ENCODE peak calls at places on chromosomes 13 and 19, in four cellular contexts. One of them, this sample, is unnamed.

GRCh38 chr19:16225279-16226183 is 27.8 kb downstream of the AP1M1 start:
- DNase-seq in GM12878: no peak
- DNase-seq in HepG2: no peak
- DNase-seq in K562: no peak
- DNase-seq in this sample: no peak

GRCh38 chr19:23273022-23273593 is 22.9 kb upstream of the ZNF724 start:
- DNase-seq in HepG2: no peak
- DNase-seq in K562: no peak
- DNase-seq in GM12878: no peak
- DNase-seq in this sample: no peak

GRCh38 chr19:17751103-17751911 is at the start of gene FCHO1:
- DNase-seq in GM12878: peak; percentile 87
- DNase-seq in K562: peak; percentile 91
- DNase-seq in HepG2: peak; percentile 45
- DNase-seq in this sample: peak; percentile 58

GRCh38 chr13:36543671-36544070 is 111.4 kb downstream of the CCNA1 start:
- DNase-seq in GM12878: no peak
- DNase-seq in HepG2: no peak
- DNase-seq in K562: no peak
- DNase-seq in this sample: no peak

GRCh38 chr13:41609828-41610227 is 152.5 kb downstream of the RGCC start:
- DNase-seq in HepG2: no peak
- DNase-seq in GM12878: no peak
- DNase-seq in K562: no peak
- DNase-seq in this sample: no peak

GRCh38 chr13:67934615-67935330 is 704.6 kb upstream of the PCDH9 start:
- DNase-seq in GM12878: no peak
- DNase-seq in HepG2: no peak
- DNase-seq in K562: no peak
- DNase-seq in this sample: no peak

GRCh38 chr13:44373601-44374347 is at the start of gene SERP2:
- DNase-seq in K562: no peak
- DNase-seq in GM12878: no peak
- DNase-seq in HepG2: no peak
- DNase-seq in this sample: no peak

GRCh38 chr13:46687810-46688209 is 109.2 kb downstream of the ESD start:
- DNase-seq in K562: peak; percentile 54
- DNase-seq in GM12878: no peak
- DNase-seq in HepG2: peak; percentile 80
- DNase-seq in this sample: no peak

GRCh38 chr19:888615-889385 is 4.2 kb downstream of the MED16 start:
- DNase-seq in K562: peak; percentile 87
- DNase-seq in GM12878: no peak
- DNase-seq in HepG2: no peak
- DNase-seq in this sample: no peak

GRCh38 chr19:14686411-14686810 is 3.4 kb upstream of the ZNF333 start:
- DNase-seq in GM12878: no peak
- DNase-seq in HepG2: peak; percentile 8
- DNase-seq in K562: peak; percentile 48
- DNase-seq in this sample: no peak

GRCh38 chr13:65555973-65556372 is 1674.2 kb downstream of the PCDH9 start:
- DNase-seq in GM12878: no peak
- DNase-seq in K562: no peak
- DNase-seq in HepG2: no peak
- DNase-seq in this sample: no peak

GRCh38 chr13:90238433-90238832 is 1109.1 kb upstream of the MIR17HG start:
- DNase-seq in GM12878: no peak
- DNase-seq in HepG2: no peak
- DNase-seq in K562: no peak
- DNase-seq in this sample: no peak

GRCh38 chr13:28493740-28494536 is 990 bp downstream of the FLT1 start:
- DNase-seq in GM12878: no peak
- DNase-seq in K562: no peak
- DNase-seq in HepG2: no peak
- DNase-seq in this sample: peak; percentile 18

GRCh38 chr13:32019612-32020233 is 11.9 kb upstream of the FRY start:
- DNase-seq in HepG2: peak; percentile 73
- DNase-seq in K562: peak; percentile 28
- DNase-seq in GM12878: peak; percentile 17
- DNase-seq in this sample: peak; percentile 23

GRCh38 chr19:4367781-4368127 is 24.4 kb downstream of the MPND start:
- DNase-seq in K562: no peak
- DNase-seq in GM12878: no peak
- DNase-seq in HepG2: no peak
- DNase-seq in this sample: no peak

GRCh38 chr13:99197257-99197651 is 3.4 kb upstream of the UBAC2 start:
- DNase-seq in K562: no peak
- DNase-seq in GM12878: no peak
- DNase-seq in HepG2: no peak
- DNase-seq in this sample: no peak

GRCh38 chr13:36920612-36921185 is 661 bp upstream of the SMAD9 start:
- DNase-seq in GM12878: no peak
- DNase-seq in K562: no peak
- DNase-seq in HepG2: no peak
- DNase-seq in this sample: no peak

GRCh38 chr13:101576977-101577376 is 124.5 kb downstream of the ITGBL1 start:
- DNase-seq in HepG2: peak; percentile 69
- DNase-seq in GM12878: no peak
- DNase-seq in K562: no peak
- DNase-seq in this sample: no peak

GRCh38 chr13:29490561-29490960 is 104.9 kb downstream of the SLC7A1 start:
- DNase-seq in GM12878: no peak
- DNase-seq in K562: no peak
- DNase-seq in HepG2: no peak
- DNase-seq in this sample: no peak

GRCh38 chr13:98509271-98510155 is 67.4 kb downstream of the STK24 start:
- DNase-seq in HepG2: peak; percentile 30
- DNase-seq in GM12878: peak; percentile 79
- DNase-seq in K562: peak; percentile 93
- DNase-seq in this sample: no peak

GRCh38 chr19:56141416-56141992 is 417 bp downstream of the ZNF444 start:
- DNase-seq in K562: peak; percentile 29
- DNase-seq in GM12878: no peak
- DNase-seq in HepG2: no peak
- DNase-seq in this sample: peak; percentile 58

GRCh38 chr19:46755853-46756543 is 9.7 kb upstream of the STRN4 start:
- DNase-seq in GM12878: no peak
- DNase-seq in K562: no peak
- DNase-seq in HepG2: no peak
- DNase-seq in this sample: no peak

GRCh38 chr19:46755077-46755852 is 9.0 kb upstream of the STRN4 start:
- DNase-seq in GM12878: no peak
- DNase-seq in K562: no peak
- DNase-seq in HepG2: no peak
- DNase-seq in this sample: no peak

GRCh38 chr19:46756544-46756888 is 10.3 kb upstream of the STRN4 start:
- DNase-seq in GM12878: no peak
- DNase-seq in K562: no peak
- DNase-seq in HepG2: no peak
- DNase-seq in this sample: no peak

GRCh38 chr19:46748325-46749109 is 2.3 kb upstream of the STRN4 start:
- DNase-seq in K562: peak; percentile 83
- DNase-seq in HepG2: peak; percentile 54
- DNase-seq in GM12878: no peak
- DNase-seq in this sample: no peak

DNA sequence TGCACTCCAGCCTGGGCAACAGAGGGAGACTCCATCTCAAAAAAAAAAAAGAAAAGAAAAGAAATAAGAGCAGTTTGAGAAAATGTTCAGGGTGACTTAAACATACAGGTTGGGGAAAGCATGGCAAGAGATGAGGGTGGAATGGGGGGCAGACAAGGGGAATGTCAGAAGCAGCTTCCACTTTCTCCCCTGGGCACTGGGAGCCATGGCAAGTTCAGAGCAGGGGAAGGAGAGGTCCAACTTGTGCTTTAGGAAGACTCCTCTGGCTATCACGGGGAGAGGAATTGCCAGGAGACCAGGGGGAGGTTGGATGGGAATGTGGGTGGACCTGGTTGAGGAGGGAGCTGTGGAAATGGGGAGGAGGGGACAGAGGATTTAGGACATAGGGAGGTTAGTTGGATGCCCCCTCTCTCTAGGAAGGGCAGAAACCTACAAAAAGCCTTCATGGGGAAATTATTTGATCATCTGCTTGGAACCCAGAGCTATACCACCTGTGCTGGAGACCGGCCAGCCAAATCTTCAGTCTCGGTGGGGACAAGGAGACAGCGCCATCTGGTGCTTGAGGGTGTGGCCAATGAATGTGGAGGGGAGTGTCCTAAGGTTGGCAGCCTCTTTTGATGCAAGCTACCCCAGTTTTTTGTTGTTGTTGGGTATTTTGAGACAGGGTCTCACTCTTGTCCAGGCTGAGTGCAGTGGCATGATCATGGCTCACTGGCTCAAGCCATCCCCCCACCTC is 7.3 kb upstream of the STRN4 start:
- DNase-seq in K562: peak; percentile 81
- DNase-seq in GM12878: no peak
- DNase-seq in HepG2: peak; percentile 48
- DNase-seq in this sample: no peak
- TF ChIP-seq TAF1 in K562: no peak
- TF ChIP-seq TAF1 in GM12878: no peak
- TF ChIP-seq TAF1 in HepG2: no peak
- TF ChIP-seq TAF1 in this sample: no peak

GRCh38 chr13:75691183-75691582 is 55.1 kb downstream of the LMO7 start:
- DNase-seq in K562: no peak
- DNase-seq in GM12878: no peak
- DNase-seq in HepG2: peak; percentile 16
- DNase-seq in this sample: no peak
- TF ChIP-seq POLR2AphosphoS5 in K562: no peak
- TF ChIP-seq POLR2AphosphoS5 in GM12878: no peak
- TF ChIP-seq POLR2AphosphoS5 in HepG2: no peak
- TF ChIP-seq POLR2AphosphoS5 in this sample: no peak

GRCh38 chr19:34313188-34313587 is 51.8 kb upstream of the GPI start:
- DNase-seq in GM12878: no peak
- DNase-seq in K562: no peak
- DNase-seq in HepG2: no peak
- DNase-seq in this sample: no peak
- TF ChIP-seq POLR2A in GM12878: no peak
- TF ChIP-seq POLR2A in K562: no peak
- TF ChIP-seq POLR2A in HepG2: no peak
- TF ChIP-seq POLR2A in this sample: no peak

DNA sequence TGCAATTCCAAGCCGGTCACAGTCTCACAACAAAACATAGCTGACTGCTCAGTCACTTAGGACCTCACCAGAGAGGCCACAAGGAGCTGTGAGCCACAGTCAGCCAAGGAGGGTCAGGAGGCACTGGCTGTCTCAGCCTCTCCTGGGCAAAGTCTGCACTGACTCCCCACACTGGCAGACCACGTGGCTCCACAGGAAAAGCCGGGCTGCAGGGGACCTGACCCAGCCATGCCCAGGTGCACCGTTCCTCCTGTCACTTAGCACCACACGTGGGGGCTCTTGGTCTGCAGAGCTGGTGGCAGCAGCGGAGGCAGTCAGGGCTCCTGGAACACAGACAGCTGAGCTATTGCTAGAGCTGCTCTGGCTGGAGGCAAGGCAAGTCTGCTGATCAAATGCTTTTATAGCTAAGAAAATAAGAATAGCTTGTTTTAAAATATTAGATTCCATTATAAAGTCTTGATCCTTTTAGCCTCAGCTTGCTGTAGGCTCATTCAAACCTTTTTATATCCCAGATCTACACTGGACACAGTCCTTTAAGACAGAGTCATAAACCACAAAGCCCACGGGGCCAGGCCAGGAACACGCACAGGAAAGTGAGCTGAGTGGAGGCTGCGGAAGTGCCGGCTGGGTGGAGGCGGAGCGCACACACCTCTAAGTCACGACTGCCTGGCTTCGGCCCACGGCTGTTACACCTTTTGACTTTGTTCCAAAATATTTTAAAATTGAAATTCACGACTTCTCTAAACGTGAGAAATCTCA is 744.1 kb downstream of the UQCRFS1 start:
- DNase-seq in HepG2: no peak
- DNase-seq in GM12878: no peak
- DNase-seq in K562: peak; percentile 42
- DNase-seq in this sample: no peak
- TF ChIP-seq TAF1 in HepG2: no peak
- TF ChIP-seq TAF1 in GM12878: no peak
- TF ChIP-seq TAF1 in K562: no peak
- TF ChIP-seq TAF1 in this sample: no peak

GRCh38 chr19:1989513-1990229 is 25.8 kb downstream of the BTBD2 start:
- DNase-seq in HepG2: no peak
- DNase-seq in K562: no peak
- DNase-seq in GM12878: no peak
- DNase-seq in this sample: no peak
- TF ChIP-seq POLR2AphosphoS5 in HepG2: peak; percentile 14
- TF ChIP-seq POLR2AphosphoS5 in K562: no peak
- TF ChIP-seq POLR2AphosphoS5 in GM12878: no peak
- TF ChIP-seq POLR2AphosphoS5 in this sample: no peak

GRCh38 chr19:48502720-48503018 is 9.0 kb downstream of the LMTK3 start:
- DNase-seq in GM12878: no peak
- DNase-seq in K562: no peak
- DNase-seq in HepG2: no peak
- DNase-seq in this sample: peak; percentile 2

GRCh38 chr19:48499352-48500090 is 12.1 kb downstream of the LMTK3 start:
- DNase-seq in K562: no peak
- DNase-seq in HepG2: no peak
- DNase-seq in GM12878: no peak
- DNase-seq in this sample: no peak

GRCh38 chr19:48500830-48501445 is 10.7 kb downstream of the LMTK3 start:
- DNase-seq in GM12878: no peak
- DNase-seq in HepG2: no peak
- DNase-seq in K562: no peak
- DNase-seq in this sample: no peak

GRCh38 chr19:48501446-48501960 is 10.1 kb downstream of the LMTK3 start:
- DNase-seq in K562: peak; percentile 94
- DNase-seq in GM12878: peak; percentile 43
- DNase-seq in HepG2: peak; percentile 84
- DNase-seq in this sample: no peak

GRCh38 chr19:48501961-48502719 is 9.5 kb downstream of the LMTK3 start:
- DNase-seq in GM12878: peak; percentile 59
- DNase-seq in K562: peak; percentile 97
- DNase-seq in HepG2: peak; percentile 86
- DNase-seq in this sample: peak; percentile 71
- TF ChIP-seq POLR2A in GM12878: no peak
- TF ChIP-seq POLR2A in K562: no peak
- TF ChIP-seq POLR2A in HepG2: no peak
- TF ChIP-seq POLR2A in this sample: no peak

This sample was measured in GM12892.